ENCODE peak calls at places on chromosomes 16 and 17, in five cellular contexts. One of them, this sample, is unnamed.

GRCh38 chr17:38869647-38870258 is at the start of gene LASP1:
- DNase-seq in BJ: no peak
- DNase-seq in BE2C: peak; percentile 91
- DNase-seq in IMR-90: peak; percentile 87
- DNase-seq in psoas muscle: peak; percentile 93
- DNase-seq in this sample: peak; percentile 82

GRCh38 chr17:385195-385835 is 32.7 kb upstream of the RPH3AL start:
- DNase-seq in BJ: no peak
- DNase-seq in BE2C: peak; percentile 23
- DNase-seq in IMR-90: no peak
- DNase-seq in psoas muscle: peak; percentile 84
- DNase-seq in this sample: peak; percentile 58

GRCh38 chr17:66466933-66467367 is 164.5 kb downstream of the PRKCA start:
- DNase-seq in BJ: peak; percentile 96
- DNase-seq in BE2C: no peak
- DNase-seq in IMR-90: peak; percentile 100
- DNase-seq in psoas muscle: no peak
- DNase-seq in this sample: peak; percentile 66

GRCh38 chr16:69616082-69616481 is 50.3 kb downstream of the NFAT5 start:
- DNase-seq in BJ: no peak
- DNase-seq in BE2C: no peak
- DNase-seq in IMR-90: no peak
- DNase-seq in psoas muscle: no peak
- DNase-seq in this sample: no peak

GRCh38 chr17:50763716-50764450 is 3.4 kb downstream of the ANKRD40CL start:
- DNase-seq in BJ: no peak
- DNase-seq in BE2C: no peak
- DNase-seq in IMR-90: no peak
- DNase-seq in psoas muscle: no peak
- DNase-seq in this sample: no peak

GRCh38 chr16:22189473-22190168 is 16.5 kb upstream of the EEF2K start:
- DNase-seq in BJ: no peak
- DNase-seq in BE2C: peak; percentile 74
- DNase-seq in IMR-90: peak; percentile 16
- DNase-seq in psoas muscle: peak; percentile 87
- DNase-seq in this sample: peak; percentile 77

GRCh38 chr16:85384831-85385462 is 228.2 kb upstream of the GSE1 start:
- DNase-seq in BJ: no peak
- DNase-seq in BE2C: peak; percentile 9
- DNase-seq in IMR-90: no peak
- DNase-seq in psoas muscle: peak; percentile 50
- DNase-seq in this sample: peak; percentile 9

GRCh38 chr16:57585051-57585687 is 42.7 kb downstream of the ADGRG5 start:
- DNase-seq in BJ: no peak
- DNase-seq in BE2C: no peak
- DNase-seq in IMR-90: no peak
- DNase-seq in psoas muscle: no peak
- DNase-seq in this sample: no peak

GRCh38 chr16:70746708-70747424 is 54.1 kb downstream of the VAC14 start:
- DNase-seq in BJ: peak; percentile 75
- DNase-seq in BE2C: no peak
- DNase-seq in IMR-90: peak; percentile 96
- DNase-seq in psoas muscle: peak; percentile 84
- DNase-seq in this sample: peak; percentile 86

GRCh38 chr16:66695474-66695934 is 1.0 kb downstream of the CMTM4 start:
- DNase-seq in BJ: no peak
- DNase-seq in BE2C: no peak
- DNase-seq in IMR-90: no peak
- DNase-seq in psoas muscle: no peak
- DNase-seq in this sample: no peak

GRCh38 chr16:56288019-56288418 is 96.7 kb downstream of the GNAO1 start:
- DNase-seq in BJ: no peak
- DNase-seq in BE2C: no peak
- DNase-seq in IMR-90: no peak
- DNase-seq in psoas muscle: no peak
- DNase-seq in this sample: no peak

GRCh38 chr17:77836557-77837041 is 121.9 kb upstream of the TNRC6C start:
- DNase-seq in BJ: no peak
- DNase-seq in BE2C: no peak
- DNase-seq in IMR-90: peak; percentile 60
- DNase-seq in psoas muscle: no peak
- DNase-seq in this sample: no peak

GRCh38 chr17:45227101-45227591 is 5.5 kb downstream of the FMNL1 start:
- DNase-seq in BJ: no peak
- DNase-seq in BE2C: no peak
- DNase-seq in IMR-90: no peak
- DNase-seq in psoas muscle: peak; percentile 69
- DNase-seq in this sample: no peak

GRCh38 chr17:45226620-45227019 is 4.9 kb downstream of the FMNL1 start:
- DNase-seq in BJ: no peak
- DNase-seq in BE2C: no peak
- DNase-seq in IMR-90: no peak
- DNase-seq in psoas muscle: peak; percentile 1
- DNase-seq in this sample: no peak

GRCh38 chr17:45228121-45228941 is 6.6 kb downstream of the FMNL1 start:
- DNase-seq in BJ: no peak
- DNase-seq in BE2C: no peak
- DNase-seq in IMR-90: no peak
- DNase-seq in psoas muscle: peak; percentile 60
- DNase-seq in this sample: no peak

GRCh38 chr17:45228985-45229517 is 7.4 kb downstream of the FMNL1 start:
- DNase-seq in BJ: no peak
- DNase-seq in BE2C: no peak
- DNase-seq in IMR-90: peak; percentile 96
- DNase-seq in psoas muscle: peak; percentile 95
- DNase-seq in this sample: peak; percentile 70

GRCh38 chr17:45227631-45228120 is 6.0 kb downstream of the FMNL1 start:
- DNase-seq in BJ: no peak
- DNase-seq in BE2C: no peak
- DNase-seq in IMR-90: no peak
- DNase-seq in psoas muscle: peak; percentile 50
- DNase-seq in this sample: no peak
- H3K4me3 ChIP-seq in BJ: no peak overlapping the region
- H3K4me3 ChIP-seq in BE2C: no peak overlapping the region
- H3K4me3 ChIP-seq in IMR-90: no peak overlapping the region
- H3K4me3 ChIP-seq in psoas muscle: peak overlapping the region; percentile 13
- H3K4me3 ChIP-seq in this sample: no peak overlapping the region

GRCh38 chr17:32341141-32341856 is 674 bp downstream of the C17orf75 start:
- DNase-seq in BJ: no peak
- DNase-seq in BE2C: no peak
- DNase-seq in IMR-90: no peak
- DNase-seq in psoas muscle: no peak
- DNase-seq in this sample: no peak
- TF ChIP-seq CTCF in BJ: peak; percentile 26
- TF ChIP-seq CTCF in BE2C: no peak
- TF ChIP-seq CTCF in IMR-90: no peak
- TF ChIP-seq CTCF in psoas muscle: no peak
- TF ChIP-seq CTCF in this sample: peak; percentile 17

GRCh38 chr16:25256821-25257503 is 683 bp downstream of the ZKSCAN2 start:
- DNase-seq in BJ: no peak
- DNase-seq in BE2C: peak; percentile 48
- DNase-seq in IMR-90: peak; percentile 15
- DNase-seq in psoas muscle: no peak
- DNase-seq in this sample: peak; percentile 11
- H3K4me3 ChIP-seq in BJ: peak overlapping the region; percentile 71
- H3K4me3 ChIP-seq in BE2C: peak overlapping the region; percentile 97
- H3K4me3 ChIP-seq in IMR-90: peak overlapping the region; percentile 57
- H3K4me3 ChIP-seq in psoas muscle: peak overlapping the region; percentile 96
- H3K4me3 ChIP-seq in this sample: peak overlapping the region; percentile 5

GRCh38 chr17:17873450-17873991 is 36.7 kb upstream of the SREBF1 start:
- DNase-seq in BJ: no peak
- DNase-seq in BE2C: peak; percentile 30
- DNase-seq in IMR-90: no peak
- DNase-seq in psoas muscle: no peak
- DNase-seq in this sample: no peak

GRCh38 chr17:17868637-17869522 is 32.1 kb upstream of the SREBF1 start:
- DNase-seq in BJ: no peak
- DNase-seq in BE2C: no peak
- DNase-seq in IMR-90: peak; percentile 62
- DNase-seq in psoas muscle: no peak
- DNase-seq in this sample: peak; percentile 79

GRCh38 chr17:17872468-17873345 is 35.9 kb upstream of the SREBF1 start:
- DNase-seq in BJ: no peak
- DNase-seq in BE2C: no peak
- DNase-seq in IMR-90: peak; percentile 32
- DNase-seq in psoas muscle: no peak
- DNase-seq in this sample: peak; percentile 43

GRCh38 chr17:17871913-17872312 is 35.1 kb upstream of the SREBF1 start:
- DNase-seq in BJ: no peak
- DNase-seq in BE2C: no peak
- DNase-seq in IMR-90: no peak
- DNase-seq in psoas muscle: no peak
- DNase-seq in this sample: no peak

GRCh38 chr17:17870292-17870691 is 33.5 kb upstream of the SREBF1 start:
- DNase-seq in BJ: no peak
- DNase-seq in BE2C: no peak
- DNase-seq in IMR-90: no peak
- DNase-seq in psoas muscle: no peak
- DNase-seq in this sample: no peak
- TF ChIP-seq CTCF in BJ: no peak
- TF ChIP-seq CTCF in BE2C: no peak
- TF ChIP-seq CTCF in IMR-90: no peak
- TF ChIP-seq CTCF in psoas muscle: no peak
- TF ChIP-seq CTCF in this sample: no peak

DNA sequence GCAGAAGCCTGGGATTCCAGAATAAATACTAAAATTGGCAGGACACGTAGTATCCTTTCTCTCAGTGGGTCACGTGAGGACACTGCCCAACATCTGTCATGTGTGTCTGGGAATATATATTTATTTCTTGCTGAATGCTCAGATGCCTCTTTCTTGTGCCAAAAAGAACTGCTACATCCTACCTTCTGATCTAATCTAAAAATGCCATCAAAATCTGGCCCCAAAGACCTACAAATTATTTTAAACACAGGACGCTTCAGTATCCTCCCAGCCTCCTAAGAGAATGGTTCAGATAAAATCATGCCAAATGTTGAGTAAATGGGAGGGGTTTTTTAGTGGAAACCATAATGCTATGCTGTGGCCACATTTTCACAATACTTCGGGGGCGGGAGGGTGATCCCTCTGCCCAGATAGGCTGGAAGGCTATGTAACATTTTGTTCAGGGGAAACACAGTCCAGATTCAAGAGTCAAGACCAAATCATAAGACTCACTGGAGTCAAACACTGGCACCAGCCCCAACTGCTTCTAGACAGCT is 22.9 kb upstream of the CORO6 start:
- DNase-seq in BJ: peak; percentile 82
- DNase-seq in BE2C: peak; percentile 35
- DNase-seq in IMR-90: peak; percentile 82
- DNase-seq in psoas muscle: peak; percentile 90
- DNase-seq in this sample: peak; percentile 78
- H3K4me3 ChIP-seq in BJ: no peak overlapping the region
- H3K4me3 ChIP-seq in BE2C: no peak overlapping the region
- H3K4me3 ChIP-seq in IMR-90: no peak overlapping the region
- H3K4me3 ChIP-seq in psoas muscle: no peak overlapping the region
- H3K4me3 ChIP-seq in this sample: no peak overlapping the region

DNA sequence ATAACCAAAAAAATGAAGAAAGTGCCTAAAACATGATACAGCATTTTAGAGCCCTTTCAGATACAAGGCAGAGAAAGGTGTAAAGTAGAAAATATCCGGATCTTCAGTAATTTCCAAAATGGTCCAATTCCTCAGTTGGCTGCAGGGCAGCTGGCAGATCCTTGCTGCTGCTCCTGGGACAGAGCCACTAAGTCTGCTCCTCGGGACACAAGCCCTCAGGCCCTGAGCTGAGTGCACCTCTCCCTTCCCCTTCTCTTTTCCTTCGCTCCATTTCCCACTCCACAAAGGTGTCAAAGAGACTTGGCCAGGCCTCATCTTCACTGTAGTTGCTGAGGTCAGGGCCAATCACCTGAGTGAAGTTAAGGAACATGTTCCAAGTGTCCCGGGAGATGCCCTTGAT is 40.5 kb downstream of the DCUN1D3 start:
- DNase-seq in BJ: no peak
- DNase-seq in BE2C: no peak
- DNase-seq in IMR-90: no peak
- DNase-seq in psoas muscle: no peak
- DNase-seq in this sample: no peak
- TF ChIP-seq CTCF in BJ: no peak
- TF ChIP-seq CTCF in BE2C: no peak
- TF ChIP-seq CTCF in IMR-90: no peak
- TF ChIP-seq CTCF in psoas muscle: no peak
- TF ChIP-seq CTCF in this sample: no peak

GRCh38 chr16:28538733-28539596 is at the start of gene NUPR1:
- DNase-seq in BJ: peak; percentile 93
- DNase-seq in BE2C: no peak
- DNase-seq in IMR-90: peak; percentile 97
- DNase-seq in psoas muscle: peak; percentile 97
- DNase-seq in this sample: peak; percentile 97
- H3K4me3 ChIP-seq in BJ: peak within 1 kb of the TSS; percentile 57
- H3K4me3 ChIP-seq in BE2C: no peak within 1 kb of the TSS
- H3K4me3 ChIP-seq in IMR-90: peak within 1 kb of the TSS; percentile 49
- H3K4me3 ChIP-seq in psoas muscle: peak within 1 kb of the TSS; percentile 73
- H3K4me3 ChIP-seq in this sample: peak within 1 kb of the TSS; percentile 25

DNA sequence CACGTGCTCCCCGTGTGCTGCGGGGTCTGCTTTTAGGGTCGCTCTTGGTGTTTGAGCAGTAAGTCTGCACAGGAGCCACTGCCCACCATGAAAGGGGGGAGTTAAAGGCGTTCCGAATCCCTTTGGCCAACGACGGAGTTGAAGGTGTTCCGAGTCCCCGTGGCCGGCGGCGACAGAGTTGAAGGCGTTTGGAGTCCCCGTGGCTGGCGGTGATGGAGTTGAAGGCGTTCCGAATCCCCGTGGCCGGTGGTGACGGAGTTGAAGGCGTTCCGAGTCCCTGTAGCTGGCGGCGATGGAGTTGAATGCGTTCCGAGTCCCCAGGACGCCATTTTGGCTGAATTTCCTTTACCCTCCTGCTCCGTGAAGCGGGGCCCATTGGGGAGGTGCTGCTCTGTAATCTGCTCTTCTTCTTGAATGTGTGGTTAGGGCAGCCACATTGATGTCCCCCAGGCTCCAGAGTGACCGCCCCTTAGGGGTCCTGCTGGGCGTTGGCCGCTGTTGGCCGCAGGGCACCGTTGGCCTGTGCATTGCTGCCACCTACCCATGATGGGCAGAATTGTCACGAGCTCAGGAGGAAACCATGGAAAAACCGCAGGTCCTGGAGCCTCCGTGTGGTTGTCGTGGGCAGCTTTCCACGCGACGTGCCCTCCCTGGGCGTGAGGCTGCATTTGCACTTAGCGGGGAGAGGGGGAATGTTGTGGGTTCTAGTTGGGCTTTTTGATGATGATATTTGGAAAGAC is 73.7 kb upstream of the ZNF750 start:
- DNase-seq in BJ: no peak
- DNase-seq in BE2C: peak; percentile 35
- DNase-seq in IMR-90: no peak
- DNase-seq in psoas muscle: peak; percentile 74
- DNase-seq in this sample: no peak
- TF ChIP-seq CTCF in BJ: no peak
- TF ChIP-seq CTCF in BE2C: peak; percentile 53
- TF ChIP-seq CTCF in IMR-90: peak; percentile 33
- TF ChIP-seq CTCF in psoas muscle: peak; percentile 44
- TF ChIP-seq CTCF in this sample: peak; percentile 42